ENCODE peak calls at places on chromosomes 1 and 21, in nine cellular contexts. Z is Peyer's patch, N is thoracic aorta, C is AG10803, T is IMR-90, R is BJ, H is DND-41, U is cardiac fibroblast, P is psoas muscle. Y is an unnamed sample.

GRCh38 chr1:31295874-31296485 is 608 bp downstream of the SNRNP40 start:
- DNase-seq in P (no peak), Z (no peak), T (no peak), C (no peak), N (no peak), R (no peak), H (no peak), U (peak), Y (no peak)

GRCh38 chr1:44714944-44715571 is 15.9 kb downstream of the RNU5D-1 start:
- DNase-seq in N (no peak), H (peak), C (peak), U (peak), Z (peak), T (peak), P (peak), R (no peak), Y (peak)

GRCh38 chr1:66552829-66553228 is 18.9 kb downstream of the SGIP1 start:
- DNase-seq in Z (no peak), H (no peak), U (peak), R (no peak), C (no peak), N (no peak), T (no peak), P (no peak), Y (no peak)

GRCh38 chr1:160578175-160578693 is 1.1 kb downstream of the CD84 start:
- DNase-seq in U (no peak), H (no peak), C (no peak), T (no peak), Z (no peak), N (no peak), P (no peak), R (no peak), Y (no peak)

GRCh38 chr1:155125946-155126493 is 1.7 kb upstream of the EFNA1 start:
- DNase-seq in Z (no peak), N (no peak), T (no peak), C (peak), R (no peak), H (no peak), U (peak), P (peak), Y (no peak)

GRCh38 chr1:50701706-50702317 is 258.3 kb downstream of the FAF1 start:
- DNase-seq in C (no peak), P (no peak), U (no peak), T (no peak), R (no peak), N (no peak), Z (no peak), H (no peak), Y (no peak)

GRCh38 chr1:225691377-225691776 is 38.5 kb upstream of the ENAH start:
- DNase-seq in T (peak), C (peak), H (no peak), Z (no peak), U (peak), R (no peak), N (no peak), P (no peak), Y (peak)

GRCh38 chr1:219438386-219438785 is 174.5 kb downstream of the ZC3H11B start:
- DNase-seq in T (no peak), P (no peak), H (no peak), R (no peak), Z (no peak), U (no peak), C (no peak), N (no peak), Y (no peak)

GRCh38 chr1:221664253-221664652 is 77.6 kb downstream of the DUSP10 start:
- DNase-seq in R (no peak), Z (no peak), C (no peak), N (no peak), T (no peak), U (no peak), H (no peak), P (no peak), Y (no peak)

GRCh38 chr1:155175927-155176371 is 2.3 kb downstream of the TRIM46 start:
- DNase-seq in R (no peak), P (no peak), H (peak), N (no peak), Z (no peak), U (no peak), C (no peak), T (no peak), Y (no peak)

GRCh38 chr1:192732787-192733186 is 76.1 kb upstream of the RGS2 start:
- DNase-seq in H (peak), N (no peak), Z (no peak), P (no peak), T (no peak), U (no peak), C (no peak), R (no peak), Y (no peak)

GRCh38 chr1:227316456-227316855 is 1.8 kb downstream of the CDC42BPA start:
- DNase-seq in H (no peak), U (no peak), C (no peak), P (no peak), R (no peak), N (no peak), T (no peak), Z (no peak), Y (no peak)

GRCh38 chr1:18883636-18884418 is 18.5 kb downstream of the ALDH4A1 start:
- DNase-seq in T (peak), H (peak), N (peak), P (peak), U (peak), R (peak), C (peak), Z (peak), Y (peak)

GRCh38 chr1:94105957-94106529 is 14.9 kb downstream of the ABCA4 start:
- DNase-seq in U (no peak), N (no peak), R (no peak), Z (no peak), P (no peak), T (peak), H (peak), C (no peak), Y (peak)

GRCh38 chr1:182680901-182681300 is 3.5 kb downstream of the RGS8 start:
- DNase-seq in R (no peak), H (no peak), T (no peak), U (peak), Z (no peak), P (no peak), C (no peak), N (no peak), Y (peak)

GRCh38 chr1:10939654-10940450 is 72.6 kb upstream of the TARDBP start:
- DNase-seq in C (peak), Z (no peak), P (no peak), T (peak), H (peak), R (no peak), N (no peak), U (peak), Y (peak)

GRCh38 chr1:216140650-216141547 is 282.3 kb downstream of the USH2A start:
- DNase-seq in Z (no peak), R (no peak), P (no peak), C (peak), N (no peak), H (no peak), U (peak), T (peak), Y (no peak)

GRCh38 chr1:186806477-186806876 is 22.3 kb upstream of the PLA2G4A start:
- DNase-seq in N (no peak), T (peak), H (no peak), R (no peak), Z (no peak), P (no peak), U (peak), C (no peak), Y (no peak)

GRCh38 chr1:218646288-218646687 is 301.2 kb downstream of the TGFB2 start:
- DNase-seq in Z (no peak), H (no peak), P (no peak), N (no peak), U (no peak), C (no peak), R (no peak), T (no peak), Y (no peak)

GRCh38 chr1:115313173-115313572 is 24.9 kb downstream of the NGF start:
- DNase-seq in Z (no peak), P (no peak), C (no peak), R (no peak), H (no peak), N (no peak), T (no peak), U (no peak), Y (no peak)

GRCh38 chr1:65799601-65800000 is 6.9 kb downstream of the PDE4B start:
- DNase-seq in N (no peak), R (no peak), C (no peak), H (no peak), U (no peak), Z (no peak), T (no peak), P (no peak), Y (no peak)

GRCh38 chr1:236603896-236604217 is 459 bp downstream of the HEATR1 start:
- DNase-seq in T (peak), H (no peak), C (peak), P (no peak), R (no peak), N (no peak), U (peak), Z (no peak), Y (peak)

GRCh38 chr1:107138767-107139445 is 1.9 kb upstream of the NTNG1 start:
- DNase-seq in R (no peak), P (no peak), N (no peak), C (peak), Z (no peak), T (peak), U (no peak), H (no peak), Y (peak)

GRCh38 chr1:177983824-177984528 is 14.1 kb upstream of the SEC16B start:
- DNase-seq in Z (no peak), R (peak), U (peak), H (no peak), C (peak), P (peak), N (peak), T (peak), Y (peak)

GRCh38 chr1:224435318-224435763 is 744 bp upstream of the WDR26 start:
- DNase-seq in P (no peak), U (peak), H (no peak), N (no peak), R (peak), T (peak), Z (no peak), C (peak), Y (peak)

GRCh38 chr1:153394391-153394790 is 3.5 kb upstream of the S100A8 start:
- DNase-seq in H (no peak), P (no peak), N (no peak), R (no peak), C (no peak), Z (no peak), U (no peak), T (no peak), Y (no peak)

GRCh38 chr1:170010443-170010842 is 64.1 kb downstream of the KIFAP3 start:
- DNase-seq in Z (no peak), N (no peak), H (peak), R (peak), T (peak), C (peak), U (peak), P (no peak), Y (peak)

GRCh38 chr1:51926171-51926812 is 47.8 kb upstream of the NRDC start:
- DNase-seq in H (no peak), R (no peak), U (peak), Z (no peak), T (peak), C (peak), N (no peak), P (no peak), Y (peak)

GRCh38 chr1:30714025-30714424 is 9.4 kb downstream of the MATN1 start:
- DNase-seq in P (no peak), N (no peak), C (no peak), Z (no peak), T (no peak), U (no peak), H (no peak), R (no peak), Y (no peak)

GRCh38 chr1:14421977-14422609 is 176.4 kb upstream of the KAZN start:
- DNase-seq in Z (no peak), C (no peak), N (no peak), P (no peak), H (no peak), U (no peak), T (no peak), R (no peak), Y (no peak)

GRCh38 chr1:42319128-42319851 is 15.7 kb downstream of the FOXJ3 start:
- DNase-seq in H (no peak), C (peak), R (no peak), Z (peak), N (no peak), P (no peak), U (peak), T (peak), Y (peak)

GRCh38 chr21:40318371-40318770 is 451.1 kb downstream of the PCP4 start:
- DNase-seq in U (no peak), N (no peak), C (no peak), P (no peak), R (no peak), T (no peak), Z (no peak), H (no peak), Y (no peak)

GRCh38 chr21:46472246-46472645 is 13.6 kb downstream of the DIP2A start:
- DNase-seq in T (peak), R (no peak), P (no peak), Z (no peak), N (no peak), U (no peak), C (no peak), H (no peak), Y (no peak)

GRCh38 chr1:59125711-59126320 is 171.1 kb upstream of the FGGY start:
- DNase-seq in U (no peak), N (no peak), T (no peak), Z (no peak), C (peak), R (no peak), H (no peak), P (no peak), Y (peak)

GRCh38 chr1:55073187-55073916 is 34.0 kb downstream of the PCSK9 start:
- DNase-seq in T (no peak), N (no peak), R (no peak), H (no peak), Z (no peak), U (no peak), C (no peak), P (no peak), Y (no peak)

GRCh38 chr1:21314797-21315396 is 24.6 kb upstream of the ECE1 start:
- DNase-seq in R (no peak), H (no peak), U (no peak), T (no peak), C (no peak), N (no peak), P (no peak), Z (no peak), Y (no peak)

GRCh38 chr1:53669511-53670191 is 69.3 kb downstream of the GLIS1 start:
- DNase-seq in H (no peak), N (no peak), T (no peak), R (no peak), C (peak), Z (no peak), P (no peak), U (no peak), Y (no peak)
- H3K4me3 ChIP-seq in H (no peak), N (no peak), T (no peak), R (no peak), C (no peak), Z (no peak), P (no peak), U (no peak), Y (no peak)

GRCh38 chr1:176745945-176746344 is 283.0 kb downstream of the PAPPA2 start:
- DNase-seq in N (no peak), C (peak), Z (no peak), H (no peak), T (no peak), P (no peak), R (no peak), U (no peak), Y (no peak)
- TF ChIP-seq CTCF in N (no peak), C (peak), Z (no peak), H (peak), T (no peak), P (no peak), R (peak), U (no peak), Y (no peak)

DNA sequence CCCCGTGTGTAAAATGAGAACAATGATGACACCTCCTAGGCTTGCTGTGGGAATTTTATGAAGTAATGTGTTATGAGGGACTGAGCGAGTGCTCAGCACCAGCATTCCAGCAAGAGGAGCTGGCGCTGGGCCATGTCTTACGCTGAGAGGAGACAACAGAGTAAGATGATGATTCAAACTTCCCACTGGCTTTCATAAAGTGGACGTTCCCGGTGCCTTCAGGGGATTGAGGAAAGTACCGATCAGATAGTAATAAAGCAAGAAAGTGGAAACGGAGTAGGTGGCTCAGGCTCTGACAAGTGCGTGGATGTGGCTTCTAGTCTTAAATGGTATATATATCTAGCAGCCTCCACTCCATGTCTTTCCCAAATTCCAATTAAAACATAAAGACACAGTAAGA is 23.8 kb downstream of the EPHA10 start:
- DNase-seq in C (peak), U (peak), Z (no peak), T (peak), N (no peak), P (no peak), R (no peak), H (no peak), Y (no peak)
- H3K4me3 ChIP-seq in C (no peak), U (no peak), Z (no peak), T (no peak), N (no peak), P (no peak), R (no peak), H (no peak), Y (no peak)

GRCh38 chr1:3819626-3820245 is 23.4 kb upstream of the LRRC47 start:
- DNase-seq in C (no peak), Z (no peak), P (no peak), H (no peak), T (no peak), N (no peak), U (no peak), R (no peak), Y (no peak)

GRCh38 chr1:3820316-3820715 is 24.0 kb upstream of the LRRC47 start:
- DNase-seq in U (no peak), C (no peak), T (no peak), H (no peak), Z (no peak), N (no peak), R (no peak), P (no peak), Y (no peak)

GRCh38 chr1:3822421-3822820 is 26.1 kb upstream of the LRRC47 start:
- DNase-seq in U (no peak), N (no peak), T (no peak), C (no peak), P (no peak), Z (no peak), H (no peak), R (no peak), Y (no peak)

GRCh38 chr1:3821934-3822307 is 25.6 kb upstream of the LRRC47 start:
- DNase-seq in H (no peak), U (no peak), N (no peak), P (no peak), C (no peak), Z (no peak), R (no peak), T (no peak), Y (no peak)

GRCh38 chr1:3821004-3821933 is 25.0 kb upstream of the LRRC47 start:
- DNase-seq in P (no peak), U (no peak), T (no peak), H (no peak), Z (no peak), R (no peak), C (no peak), N (no peak), Y (no peak)
- TF ChIP-seq CTCF in P (no peak), U (no peak), T (no peak), H (no peak), Z (no peak), R (no peak), C (no peak), N (no peak), Y (no peak)

Y was measured in astrocyte of the spinal cord.